ENCODE peak calls at places on chromosomes 6 and 20, in ten cellular contexts. One of them, this sample, is unnamed.

GRCh38 chr20:7285918-7286556 is 518.6 kb downstream of the BMP2 start:
- DNase-seq in WERI-Rb-1: peak
- DNase-seq in KG1: peak
- DNase-seq in germinal center: no peak
- DNase-seq in tibial artery: peak
- DNase-seq in NCI-H146: peak
- DNase-seq in A549: peak
- DNase-seq in stimulated activated naive CD8-positive, alpha-beta T cell treated with anti-CD3 and anti-CD28 coated beads, Interleukin-15, amount 100 ng/mL, for 72 hours: peak
- DNase-seq in stimulated activated CD4-positive, alpha-beta T cell treated with anti-CD3 and anti-CD28 coated beads, Interleukin-12 subunit alpha, Interleukin-12 subunit beta, amount 100 ng/mL, for 48 hours: no peak
- DNase-seq in anterior cingulate cortex: peak
- DNase-seq in this sample: peak

GRCh38 chr20:55514498-55514897 is 490.8 kb downstream of the CBLN4 start:
- DNase-seq in WERI-Rb-1: no peak
- DNase-seq in KG1: no peak
- DNase-seq in germinal center: no peak
- DNase-seq in tibial artery: no peak
- DNase-seq in NCI-H146: peak
- DNase-seq in A549: no peak
- DNase-seq in stimulated activated naive CD8-positive, alpha-beta T cell treated with anti-CD3 and anti-CD28 coated beads, Interleukin-15, amount 100 ng/mL, for 72 hours: no peak
- DNase-seq in stimulated activated CD4-positive, alpha-beta T cell treated with anti-CD3 and anti-CD28 coated beads, Interleukin-12 subunit alpha, Interleukin-12 subunit beta, amount 100 ng/mL, for 48 hours: no peak
- DNase-seq in anterior cingulate cortex: no peak
- DNase-seq in this sample: no peak

GRCh38 chr20:38609828-38610227 is 8.2 kb downstream of the ARHGAP40 start:
- DNase-seq in WERI-Rb-1: no peak
- DNase-seq in KG1: no peak
- DNase-seq in germinal center: no peak
- DNase-seq in tibial artery: no peak
- DNase-seq in NCI-H146: no peak
- DNase-seq in A549: no peak
- DNase-seq in stimulated activated naive CD8-positive, alpha-beta T cell treated with anti-CD3 and anti-CD28 coated beads, Interleukin-15, amount 100 ng/mL, for 72 hours: no peak
- DNase-seq in stimulated activated CD4-positive, alpha-beta T cell treated with anti-CD3 and anti-CD28 coated beads, Interleukin-12 subunit alpha, Interleukin-12 subunit beta, amount 100 ng/mL, for 48 hours: no peak
- DNase-seq in anterior cingulate cortex: no peak
- DNase-seq in this sample: no peak

GRCh38 chr6:34115396-34116314 is 30.2 kb downstream of the GRM4 start:
- DNase-seq in WERI-Rb-1: no peak
- DNase-seq in KG1: no peak
- DNase-seq in germinal center: peak
- DNase-seq in tibial artery: no peak
- DNase-seq in NCI-H146: no peak
- DNase-seq in A549: no peak
- DNase-seq in stimulated activated naive CD8-positive, alpha-beta T cell treated with anti-CD3 and anti-CD28 coated beads, Interleukin-15, amount 100 ng/mL, for 72 hours: no peak
- DNase-seq in stimulated activated CD4-positive, alpha-beta T cell treated with anti-CD3 and anti-CD28 coated beads, Interleukin-12 subunit alpha, Interleukin-12 subunit beta, amount 100 ng/mL, for 48 hours: no peak
- DNase-seq in anterior cingulate cortex: no peak
- DNase-seq in this sample: peak

GRCh38 chr6:139439278-139439813 is 64.9 kb upstream of the CITED2 start:
- DNase-seq in WERI-Rb-1: no peak
- DNase-seq in KG1: no peak
- DNase-seq in germinal center: no peak
- DNase-seq in tibial artery: no peak
- DNase-seq in NCI-H146: no peak
- DNase-seq in A549: no peak
- DNase-seq in stimulated activated naive CD8-positive, alpha-beta T cell treated with anti-CD3 and anti-CD28 coated beads, Interleukin-15, amount 100 ng/mL, for 72 hours: no peak
- DNase-seq in stimulated activated CD4-positive, alpha-beta T cell treated with anti-CD3 and anti-CD28 coated beads, Interleukin-12 subunit alpha, Interleukin-12 subunit beta, amount 100 ng/mL, for 48 hours: no peak
- DNase-seq in anterior cingulate cortex: no peak
- DNase-seq in this sample: no peak

GRCh38 chr6:87697581-87698552 is 4.2 kb downstream of the AKIRIN2 start:
- DNase-seq in WERI-Rb-1: no peak
- DNase-seq in KG1: no peak
- DNase-seq in germinal center: no peak
- DNase-seq in tibial artery: no peak
- DNase-seq in NCI-H146: no peak
- DNase-seq in A549: no peak
- DNase-seq in stimulated activated naive CD8-positive, alpha-beta T cell treated with anti-CD3 and anti-CD28 coated beads, Interleukin-15, amount 100 ng/mL, for 72 hours: no peak
- DNase-seq in stimulated activated CD4-positive, alpha-beta T cell treated with anti-CD3 and anti-CD28 coated beads, Interleukin-12 subunit alpha, Interleukin-12 subunit beta, amount 100 ng/mL, for 48 hours: no peak
- DNase-seq in anterior cingulate cortex: no peak
- DNase-seq in this sample: no peak

GRCh38 chr6:30169658-30170614 is 6.6 kb downstream of the TRIM15 start:
- DNase-seq in WERI-Rb-1: no peak
- DNase-seq in KG1: peak
- DNase-seq in germinal center: peak
- DNase-seq in tibial artery: no peak
- DNase-seq in NCI-H146: peak
- DNase-seq in A549: peak
- DNase-seq in stimulated activated naive CD8-positive, alpha-beta T cell treated with anti-CD3 and anti-CD28 coated beads, Interleukin-15, amount 100 ng/mL, for 72 hours: peak
- DNase-seq in stimulated activated CD4-positive, alpha-beta T cell treated with anti-CD3 and anti-CD28 coated beads, Interleukin-12 subunit alpha, Interleukin-12 subunit beta, amount 100 ng/mL, for 48 hours: no peak
- DNase-seq in anterior cingulate cortex: no peak
- DNase-seq in this sample: peak

GRCh38 chr6:152232494-152233151 is 404.5 kb downstream of the SYNE1 start:
- DNase-seq in WERI-Rb-1: no peak
- DNase-seq in KG1: no peak
- DNase-seq in germinal center: no peak
- DNase-seq in tibial artery: no peak
- DNase-seq in NCI-H146: no peak
- DNase-seq in A549: no peak
- DNase-seq in stimulated activated naive CD8-positive, alpha-beta T cell treated with anti-CD3 and anti-CD28 coated beads, Interleukin-15, amount 100 ng/mL, for 72 hours: peak
- DNase-seq in stimulated activated CD4-positive, alpha-beta T cell treated with anti-CD3 and anti-CD28 coated beads, Interleukin-12 subunit alpha, Interleukin-12 subunit beta, amount 100 ng/mL, for 48 hours: no peak
- DNase-seq in anterior cingulate cortex: no peak
- DNase-seq in this sample: no peak

GRCh38 chr6:63941747-63942470 is 306.3 kb downstream of the PHF3 start:
- DNase-seq in WERI-Rb-1: no peak
- DNase-seq in KG1: peak
- DNase-seq in germinal center: no peak
- DNase-seq in tibial artery: no peak
- DNase-seq in NCI-H146: no peak
- DNase-seq in A549: no peak
- DNase-seq in stimulated activated naive CD8-positive, alpha-beta T cell treated with anti-CD3 and anti-CD28 coated beads, Interleukin-15, amount 100 ng/mL, for 72 hours: no peak
- DNase-seq in stimulated activated CD4-positive, alpha-beta T cell treated with anti-CD3 and anti-CD28 coated beads, Interleukin-12 subunit alpha, Interleukin-12 subunit beta, amount 100 ng/mL, for 48 hours: no peak
- DNase-seq in anterior cingulate cortex: no peak
- DNase-seq in this sample: no peak

GRCh38 chr6:93341900-93342613 is 77.3 kb downstream of the EPHA7 start:
- DNase-seq in WERI-Rb-1: no peak
- DNase-seq in KG1: no peak
- DNase-seq in germinal center: no peak
- DNase-seq in tibial artery: no peak
- DNase-seq in NCI-H146: peak
- DNase-seq in A549: no peak
- DNase-seq in stimulated activated naive CD8-positive, alpha-beta T cell treated with anti-CD3 and anti-CD28 coated beads, Interleukin-15, amount 100 ng/mL, for 72 hours: no peak
- DNase-seq in stimulated activated CD4-positive, alpha-beta T cell treated with anti-CD3 and anti-CD28 coated beads, Interleukin-12 subunit alpha, Interleukin-12 subunit beta, amount 100 ng/mL, for 48 hours: no peak
- DNase-seq in anterior cingulate cortex: no peak
- DNase-seq in this sample: peak

GRCh38 chr20:32828029-32828666 is 8.4 kb downstream of the MAPRE1 start:
- DNase-seq in WERI-Rb-1: no peak
- DNase-seq in KG1: no peak
- DNase-seq in germinal center: no peak
- DNase-seq in tibial artery: no peak
- DNase-seq in NCI-H146: no peak
- DNase-seq in A549: no peak
- DNase-seq in stimulated activated naive CD8-positive, alpha-beta T cell treated with anti-CD3 and anti-CD28 coated beads, Interleukin-15, amount 100 ng/mL, for 72 hours: no peak
- DNase-seq in stimulated activated CD4-positive, alpha-beta T cell treated with anti-CD3 and anti-CD28 coated beads, Interleukin-12 subunit alpha, Interleukin-12 subunit beta, amount 100 ng/mL, for 48 hours: no peak
- DNase-seq in anterior cingulate cortex: no peak
- DNase-seq in this sample: no peak

GRCh38 chr6:118333772-118334171 is 214.3 kb upstream of the PLN start:
- DNase-seq in WERI-Rb-1: no peak
- DNase-seq in KG1: no peak
- DNase-seq in germinal center: no peak
- DNase-seq in tibial artery: no peak
- DNase-seq in NCI-H146: no peak
- DNase-seq in A549: no peak
- DNase-seq in stimulated activated naive CD8-positive, alpha-beta T cell treated with anti-CD3 and anti-CD28 coated beads, Interleukin-15, amount 100 ng/mL, for 72 hours: no peak
- DNase-seq in stimulated activated CD4-positive, alpha-beta T cell treated with anti-CD3 and anti-CD28 coated beads, Interleukin-12 subunit alpha, Interleukin-12 subunit beta, amount 100 ng/mL, for 48 hours: no peak
- DNase-seq in anterior cingulate cortex: no peak
- DNase-seq in this sample: no peak

GRCh38 chr20:50569864-50570836 is 60.0 kb downstream of the PTPN1 start:
- DNase-seq in WERI-Rb-1: peak
- DNase-seq in KG1: no peak
- DNase-seq in germinal center: no peak
- DNase-seq in tibial artery: no peak
- DNase-seq in NCI-H146: no peak
- DNase-seq in A549: no peak
- DNase-seq in stimulated activated naive CD8-positive, alpha-beta T cell treated with anti-CD3 and anti-CD28 coated beads, Interleukin-15, amount 100 ng/mL, for 72 hours: peak
- DNase-seq in stimulated activated CD4-positive, alpha-beta T cell treated with anti-CD3 and anti-CD28 coated beads, Interleukin-12 subunit alpha, Interleukin-12 subunit beta, amount 100 ng/mL, for 48 hours: no peak
- DNase-seq in anterior cingulate cortex: no peak
- DNase-seq in this sample: no peak

GRCh38 chr6:85747654-85748053 is 105.0 kb upstream of the SYNCRIP start:
- DNase-seq in WERI-Rb-1: no peak
- DNase-seq in KG1: no peak
- DNase-seq in germinal center: no peak
- DNase-seq in tibial artery: no peak
- DNase-seq in NCI-H146: no peak
- DNase-seq in A549: no peak
- DNase-seq in stimulated activated naive CD8-positive, alpha-beta T cell treated with anti-CD3 and anti-CD28 coated beads, Interleukin-15, amount 100 ng/mL, for 72 hours: no peak
- DNase-seq in stimulated activated CD4-positive, alpha-beta T cell treated with anti-CD3 and anti-CD28 coated beads, Interleukin-12 subunit alpha, Interleukin-12 subunit beta, amount 100 ng/mL, for 48 hours: no peak
- DNase-seq in anterior cingulate cortex: no peak
- DNase-seq in this sample: no peak

GRCh38 chr6:127459231-127459641 is at the start of gene KIAA0408:
- DNase-seq in WERI-Rb-1: no peak
- DNase-seq in KG1: no peak
- DNase-seq in germinal center: no peak
- DNase-seq in tibial artery: peak
- DNase-seq in NCI-H146: peak
- DNase-seq in A549: no peak
- DNase-seq in stimulated activated naive CD8-positive, alpha-beta T cell treated with anti-CD3 and anti-CD28 coated beads, Interleukin-15, amount 100 ng/mL, for 72 hours: no peak
- DNase-seq in stimulated activated CD4-positive, alpha-beta T cell treated with anti-CD3 and anti-CD28 coated beads, Interleukin-12 subunit alpha, Interleukin-12 subunit beta, amount 100 ng/mL, for 48 hours: no peak
- DNase-seq in anterior cingulate cortex: no peak
- DNase-seq in this sample: peak

GRCh38 chr6:138653435-138653834 is 120.1 kb upstream of the CCDC28A start:
- DNase-seq in WERI-Rb-1: no peak
- DNase-seq in KG1: no peak
- DNase-seq in germinal center: no peak
- DNase-seq in tibial artery: no peak
- DNase-seq in NCI-H146: no peak
- DNase-seq in A549: no peak
- DNase-seq in stimulated activated naive CD8-positive, alpha-beta T cell treated with anti-CD3 and anti-CD28 coated beads, Interleukin-15, amount 100 ng/mL, for 72 hours: no peak
- DNase-seq in stimulated activated CD4-positive, alpha-beta T cell treated with anti-CD3 and anti-CD28 coated beads, Interleukin-12 subunit alpha, Interleukin-12 subunit beta, amount 100 ng/mL, for 48 hours: no peak
- DNase-seq in anterior cingulate cortex: no peak
- DNase-seq in this sample: no peak

GRCh38 chr6:33075568-33076405 is at the start of gene HLA-DPB1:
- DNase-seq in WERI-Rb-1: no peak
- DNase-seq in KG1: peak
- DNase-seq in germinal center: peak
- DNase-seq in tibial artery: no peak
- DNase-seq in NCI-H146: no peak
- DNase-seq in A549: peak
- DNase-seq in stimulated activated naive CD8-positive, alpha-beta T cell treated with anti-CD3 and anti-CD28 coated beads, Interleukin-15, amount 100 ng/mL, for 72 hours: peak
- DNase-seq in stimulated activated CD4-positive, alpha-beta T cell treated with anti-CD3 and anti-CD28 coated beads, Interleukin-12 subunit alpha, Interleukin-12 subunit beta, amount 100 ng/mL, for 48 hours: no peak
- DNase-seq in anterior cingulate cortex: no peak
- DNase-seq in this sample: peak

GRCh38 chr20:50533061-50533460 is 22.9 kb downstream of the PTPN1 start:
- DNase-seq in WERI-Rb-1: no peak
- DNase-seq in KG1: no peak
- DNase-seq in germinal center: no peak
- DNase-seq in tibial artery: no peak
- DNase-seq in NCI-H146: no peak
- DNase-seq in A549: no peak
- DNase-seq in stimulated activated naive CD8-positive, alpha-beta T cell treated with anti-CD3 and anti-CD28 coated beads, Interleukin-15, amount 100 ng/mL, for 72 hours: no peak
- DNase-seq in stimulated activated CD4-positive, alpha-beta T cell treated with anti-CD3 and anti-CD28 coated beads, Interleukin-12 subunit alpha, Interleukin-12 subunit beta, amount 100 ng/mL, for 48 hours: no peak
- DNase-seq in anterior cingulate cortex: no peak
- DNase-seq in this sample: no peak

GRCh38 chr6:166258854-166259276 is 49.3 kb downstream of the PRR18 start:
- DNase-seq in WERI-Rb-1: no peak
- DNase-seq in KG1: peak
- DNase-seq in germinal center: no peak
- DNase-seq in tibial artery: peak
- DNase-seq in NCI-H146: no peak
- DNase-seq in A549: no peak
- DNase-seq in stimulated activated naive CD8-positive, alpha-beta T cell treated with anti-CD3 and anti-CD28 coated beads, Interleukin-15, amount 100 ng/mL, for 72 hours: peak
- DNase-seq in stimulated activated CD4-positive, alpha-beta T cell treated with anti-CD3 and anti-CD28 coated beads, Interleukin-12 subunit alpha, Interleukin-12 subunit beta, amount 100 ng/mL, for 48 hours: peak
- DNase-seq in anterior cingulate cortex: no peak
- DNase-seq in this sample: no peak

GRCh38 chr6:112665114-112665513 is 318.0 kb downstream of the RFPL4B start:
- DNase-seq in WERI-Rb-1: no peak
- DNase-seq in KG1: no peak
- DNase-seq in germinal center: no peak
- DNase-seq in tibial artery: no peak
- DNase-seq in NCI-H146: no peak
- DNase-seq in A549: no peak
- DNase-seq in stimulated activated naive CD8-positive, alpha-beta T cell treated with anti-CD3 and anti-CD28 coated beads, Interleukin-15, amount 100 ng/mL, for 72 hours: no peak
- DNase-seq in stimulated activated CD4-positive, alpha-beta T cell treated with anti-CD3 and anti-CD28 coated beads, Interleukin-12 subunit alpha, Interleukin-12 subunit beta, amount 100 ng/mL, for 48 hours: no peak
- DNase-seq in anterior cingulate cortex: no peak
- DNase-seq in this sample: no peak

GRCh38 chr20:37521091-37521771 is at the start of gene NNAT:
- DNase-seq in WERI-Rb-1: no peak
- DNase-seq in KG1: no peak
- DNase-seq in germinal center: no peak
- DNase-seq in tibial artery: no peak
- DNase-seq in NCI-H146: no peak
- DNase-seq in A549: no peak
- DNase-seq in stimulated activated naive CD8-positive, alpha-beta T cell treated with anti-CD3 and anti-CD28 coated beads, Interleukin-15, amount 100 ng/mL, for 72 hours: no peak
- DNase-seq in stimulated activated CD4-positive, alpha-beta T cell treated with anti-CD3 and anti-CD28 coated beads, Interleukin-12 subunit alpha, Interleukin-12 subunit beta, amount 100 ng/mL, for 48 hours: no peak
- DNase-seq in anterior cingulate cortex: no peak
- DNase-seq in this sample: no peak

GRCh38 chr6:161369339-161369738 is 95.5 kb upstream of the AGPAT4 start:
- DNase-seq in WERI-Rb-1: no peak
- DNase-seq in KG1: no peak
- DNase-seq in germinal center: no peak
- DNase-seq in tibial artery: no peak
- DNase-seq in NCI-H146: no peak
- DNase-seq in A549: peak
- DNase-seq in stimulated activated naive CD8-positive, alpha-beta T cell treated with anti-CD3 and anti-CD28 coated beads, Interleukin-15, amount 100 ng/mL, for 72 hours: no peak
- DNase-seq in stimulated activated CD4-positive, alpha-beta T cell treated with anti-CD3 and anti-CD28 coated beads, Interleukin-12 subunit alpha, Interleukin-12 subunit beta, amount 100 ng/mL, for 48 hours: no peak
- DNase-seq in anterior cingulate cortex: no peak
- DNase-seq in this sample: no peak

GRCh38 chr20:63577317-63577894 is 3.4 kb upstream of the HELZ2 start:
- DNase-seq in WERI-Rb-1: no peak
- DNase-seq in KG1: no peak
- DNase-seq in germinal center: no peak
- DNase-seq in tibial artery: no peak
- DNase-seq in NCI-H146: no peak
- DNase-seq in A549: no peak
- DNase-seq in stimulated activated naive CD8-positive, alpha-beta T cell treated with anti-CD3 and anti-CD28 coated beads, Interleukin-15, amount 100 ng/mL, for 72 hours: no peak
- DNase-seq in stimulated activated CD4-positive, alpha-beta T cell treated with anti-CD3 and anti-CD28 coated beads, Interleukin-12 subunit alpha, Interleukin-12 subunit beta, amount 100 ng/mL, for 48 hours: no peak
- DNase-seq in anterior cingulate cortex: peak
- DNase-seq in this sample: no peak

GRCh38 chr6:52966101-52966500 is 29.0 kb downstream of the GSTA4 start:
- DNase-seq in WERI-Rb-1: no peak
- DNase-seq in KG1: no peak
- DNase-seq in germinal center: no peak
- DNase-seq in tibial artery: no peak
- DNase-seq in NCI-H146: no peak
- DNase-seq in A549: no peak
- DNase-seq in stimulated activated naive CD8-positive, alpha-beta T cell treated with anti-CD3 and anti-CD28 coated beads, Interleukin-15, amount 100 ng/mL, for 72 hours: no peak
- DNase-seq in stimulated activated CD4-positive, alpha-beta T cell treated with anti-CD3 and anti-CD28 coated beads, Interleukin-12 subunit alpha, Interleukin-12 subunit beta, amount 100 ng/mL, for 48 hours: no peak
- DNase-seq in anterior cingulate cortex: no peak
- DNase-seq in this sample: no peak

GRCh38 chr6:17397764-17398194 is 4.4 kb downstream of the CAP2 start:
- DNase-seq in WERI-Rb-1: no peak
- DNase-seq in KG1: no peak
- DNase-seq in germinal center: no peak
- DNase-seq in tibial artery: no peak
- DNase-seq in NCI-H146: no peak
- DNase-seq in A549: no peak
- DNase-seq in stimulated activated naive CD8-positive, alpha-beta T cell treated with anti-CD3 and anti-CD28 coated beads, Interleukin-15, amount 100 ng/mL, for 72 hours: no peak
- DNase-seq in stimulated activated CD4-positive, alpha-beta T cell treated with anti-CD3 and anti-CD28 coated beads, Interleukin-12 subunit alpha, Interleukin-12 subunit beta, amount 100 ng/mL, for 48 hours: no peak
- DNase-seq in anterior cingulate cortex: no peak
- DNase-seq in this sample: no peak

GRCh38 chr6:69865126-69865525 is 1.2 kb upstream of the COL19A1 start:
- DNase-seq in WERI-Rb-1: no peak
- DNase-seq in KG1: no peak
- DNase-seq in germinal center: no peak
- DNase-seq in tibial artery: no peak
- DNase-seq in NCI-H146: no peak
- DNase-seq in A549: no peak
- DNase-seq in stimulated activated naive CD8-positive, alpha-beta T cell treated with anti-CD3 and anti-CD28 coated beads, Interleukin-15, amount 100 ng/mL, for 72 hours: no peak
- DNase-seq in stimulated activated CD4-positive, alpha-beta T cell treated with anti-CD3 and anti-CD28 coated beads, Interleukin-12 subunit alpha, Interleukin-12 subunit beta, amount 100 ng/mL, for 48 hours: no peak
- DNase-seq in anterior cingulate cortex: no peak
- DNase-seq in this sample: no peak

GRCh38 chr6:129730477-129731165 is 20.6 kb upstream of the ARHGAP18 start:
- DNase-seq in WERI-Rb-1: no peak
- DNase-seq in KG1: no peak
- DNase-seq in germinal center: no peak
- DNase-seq in tibial artery: no peak
- DNase-seq in NCI-H146: peak
- DNase-seq in A549: peak
- DNase-seq in stimulated activated naive CD8-positive, alpha-beta T cell treated with anti-CD3 and anti-CD28 coated beads, Interleukin-15, amount 100 ng/mL, for 72 hours: peak
- DNase-seq in stimulated activated CD4-positive, alpha-beta T cell treated with anti-CD3 and anti-CD28 coated beads, Interleukin-12 subunit alpha, Interleukin-12 subunit beta, amount 100 ng/mL, for 48 hours: no peak
- DNase-seq in anterior cingulate cortex: no peak
- DNase-seq in this sample: no peak

GRCh38 chr6:148758492-148758891 is 11.7 kb downstream of the UST start:
- DNase-seq in WERI-Rb-1: no peak
- DNase-seq in KG1: peak
- DNase-seq in germinal center: peak
- DNase-seq in tibial artery: peak
- DNase-seq in NCI-H146: no peak
- DNase-seq in A549: no peak
- DNase-seq in stimulated activated naive CD8-positive, alpha-beta T cell treated with anti-CD3 and anti-CD28 coated beads, Interleukin-15, amount 100 ng/mL, for 72 hours: peak
- DNase-seq in stimulated activated CD4-positive, alpha-beta T cell treated with anti-CD3 and anti-CD28 coated beads, Interleukin-12 subunit alpha, Interleukin-12 subunit beta, amount 100 ng/mL, for 48 hours: no peak
- DNase-seq in anterior cingulate cortex: peak
- DNase-seq in this sample: no peak

This sample was measured in HEK293T.